ENCODE peak calls at places on chromosomes 11 and 22, in six cellular contexts. K is B cell; N is activated effector memory CD4-positive, alpha-beta T cell treated with anti-CD3 and anti-CD28 coated beads, Interleukin-2, amount 50 U/mL, for 16 hours; C is brain microvascular endothelial cell; M is naive thymus-derived CD8-positive, alpha-beta T cell; F is stimulated activated CD4-positive, alpha-beta T cell treated with anti-CD3 and anti-CD28 coated beads, TNF-alpha, amount 100 ng/mL, for 24 hours. O is an unnamed sample.

GRCh38 chr11:10807629-10808552 is 835 bp downstream of the EIF4G2 start:
- DNase-seq in M (peak; percentile 56), F (peak; percentile 44), C (peak; percentile 26), N (peak; percentile 82), K (peak; percentile 54), O (peak; percentile 48)

GRCh38 chr22:24752091-24752623 is 22.4 kb downstream of the PIWIL3 start:
- DNase-seq in M (no peak), F (no peak), N (no peak), K (no peak), C (no peak), O (no peak)

GRCh38 chr11:105718641-105719040 is 108.8 kb downstream of the GRIA4 start:
- DNase-seq in C (no peak), M (no peak), F (no peak), K (no peak), N (no peak), O (no peak)

GRCh38 chr11:130886704-130887103 is 29.6 kb downstream of the SNX19 start:
- DNase-seq in K (no peak), F (no peak), M (no peak), C (no peak), N (no peak), O (no peak)

GRCh38 chr22:40041738-40042137 is 47.0 kb downstream of the FAM83F start:
- DNase-seq in N (peak; percentile 8), K (no peak), C (no peak), M (no peak), F (no peak), O (no peak)

GRCh38 chr22:27636716-27637503 is 164.6 kb downstream of the MN1 start:
- DNase-seq in K (no peak), F (no peak), M (no peak), C (no peak), N (no peak), O (no peak)

GRCh38 chr11:16605440-16605970 is 132.9 kb upstream of the C11orf58 start:
- DNase-seq in K (peak; percentile 18), C (peak; percentile 12), F (no peak), M (no peak), N (no peak), O (peak; percentile 60)

GRCh38 chr22:25536578-25536977 is 27.9 kb upstream of the GRK3 start:
- DNase-seq in M (no peak), F (no peak), C (no peak), N (no peak), K (no peak), O (no peak)

GRCh38 chr11:33808228-33808828 is 34.0 kb upstream of the FBXO3 start:
- DNase-seq in N (peak; percentile 94), C (peak; percentile 82), M (peak; percentile 79), F (peak; percentile 84), K (peak; percentile 86), O (peak; percentile 86)

GRCh38 chr11:112525270-112525669 is 264.6 kb upstream of the PLET1 start:
- DNase-seq in K (no peak), C (no peak), N (no peak), F (peak; percentile 5), M (no peak), O (no peak)